ENCODE peak calls at places on chromosomes 1 and 21, in six cellular contexts. One of them, this sample, is unnamed.

GRCh38 chr1:95957748-95958147 is 723.7 kb downstream of the RWDD3 start:
- DNase-seq in T-helper 1 cell: no peak
- DNase-seq in NCI-H1105: no peak
- DNase-seq in GM04503: no peak
- DNase-seq in dorsolateral prefrontal cortex: no peak
- DNase-seq in naive thymus-derived CD8-positive, alpha-beta T cell: no peak
- DNase-seq in this sample: no peak

GRCh38 chr1:196678510-196678884 is 26.7 kb downstream of the CFH start:
- DNase-seq in GM04503: peak; percentile 30
- DNase-seq in NCI-H1105: no peak
- DNase-seq in naive thymus-derived CD8-positive, alpha-beta T cell: no peak
- DNase-seq in T-helper 1 cell: no peak
- DNase-seq in dorsolateral prefrontal cortex: no peak
- DNase-seq in this sample: no peak

GRCh38 chr1:155657463-155657862 is 31.1 kb downstream of the YY1AP1 start:
- DNase-seq in T-helper 1 cell: no peak
- DNase-seq in dorsolateral prefrontal cortex: no peak
- DNase-seq in naive thymus-derived CD8-positive, alpha-beta T cell: no peak
- DNase-seq in GM04503: no peak
- DNase-seq in NCI-H1105: peak; percentile 59
- DNase-seq in this sample: no peak

GRCh38 chr1:155719703-155720102 is 30.8 kb downstream of the DAP3 start:
- DNase-seq in GM04503: no peak
- DNase-seq in T-helper 1 cell: no peak
- DNase-seq in naive thymus-derived CD8-positive, alpha-beta T cell: no peak
- DNase-seq in NCI-H1105: no peak
- DNase-seq in dorsolateral prefrontal cortex: no peak
- DNase-seq in this sample: no peak

GRCh38 chr1:212368073-212368484 is 46.6 kb downstream of the PACC1 start:
- DNase-seq in T-helper 1 cell: no peak
- DNase-seq in dorsolateral prefrontal cortex: peak; percentile 43
- DNase-seq in GM04503: no peak
- DNase-seq in NCI-H1105: peak; percentile 16
- DNase-seq in naive thymus-derived CD8-positive, alpha-beta T cell: peak; percentile 46
- DNase-seq in this sample: peak; percentile 32

GRCh38 chr1:107147813-107148212 is 7.0 kb downstream of the NTNG1 start:
- DNase-seq in T-helper 1 cell: no peak
- DNase-seq in dorsolateral prefrontal cortex: no peak
- DNase-seq in NCI-H1105: no peak
- DNase-seq in naive thymus-derived CD8-positive, alpha-beta T cell: no peak
- DNase-seq in GM04503: no peak
- DNase-seq in this sample: no peak

GRCh38 chr21:18138507-18138906 is 106.1 kb upstream of the CHODL start:
- DNase-seq in NCI-H1105: no peak
- DNase-seq in dorsolateral prefrontal cortex: no peak
- DNase-seq in T-helper 1 cell: no peak
- DNase-seq in GM04503: no peak
- DNase-seq in naive thymus-derived CD8-positive, alpha-beta T cell: no peak
- DNase-seq in this sample: no peak

GRCh38 chr1:109356959-109357358 is 40.8 kb downstream of the SORT1 start:
- DNase-seq in naive thymus-derived CD8-positive, alpha-beta T cell: no peak
- DNase-seq in T-helper 1 cell: no peak
- DNase-seq in dorsolateral prefrontal cortex: no peak
- DNase-seq in GM04503: no peak
- DNase-seq in NCI-H1105: no peak
- DNase-seq in this sample: no peak

GRCh38 chr1:95238304-95238703 is 4.3 kb downstream of the RWDD3 start:
- DNase-seq in T-helper 1 cell: no peak
- DNase-seq in NCI-H1105: no peak
- DNase-seq in dorsolateral prefrontal cortex: no peak
- DNase-seq in naive thymus-derived CD8-positive, alpha-beta T cell: no peak
- DNase-seq in GM04503: no peak
- DNase-seq in this sample: no peak

GRCh38 chr1:191804311-191804710 is 354.0 kb upstream of the RGS18 start:
- DNase-seq in NCI-H1105: no peak
- DNase-seq in GM04503: no peak
- DNase-seq in naive thymus-derived CD8-positive, alpha-beta T cell: no peak
- DNase-seq in T-helper 1 cell: no peak
- DNase-seq in dorsolateral prefrontal cortex: no peak
- DNase-seq in this sample: no peak

GRCh38 chr1:74505133-74505532 is 7.3 kb downstream of the LRRC53 start:
- DNase-seq in GM04503: no peak
- DNase-seq in NCI-H1105: no peak
- DNase-seq in dorsolateral prefrontal cortex: no peak
- DNase-seq in naive thymus-derived CD8-positive, alpha-beta T cell: no peak
- DNase-seq in T-helper 1 cell: no peak
- DNase-seq in this sample: no peak

GRCh38 chr1:230120949-230121381 is 53.9 kb downstream of the GALNT2 start:
- DNase-seq in NCI-H1105: no peak
- DNase-seq in naive thymus-derived CD8-positive, alpha-beta T cell: no peak
- DNase-seq in T-helper 1 cell: no peak
- DNase-seq in dorsolateral prefrontal cortex: no peak
- DNase-seq in GM04503: no peak
- DNase-seq in this sample: no peak

GRCh38 chr1:52139817-52140540 is 1.9 kb upstream of the ZFYVE9 start:
- DNase-seq in naive thymus-derived CD8-positive, alpha-beta T cell: no peak
- DNase-seq in dorsolateral prefrontal cortex: no peak
- DNase-seq in GM04503: peak; percentile 65
- DNase-seq in T-helper 1 cell: no peak
- DNase-seq in NCI-H1105: no peak
- DNase-seq in this sample: no peak

GRCh38 chr1:924619-925323 is 1.0 kb downstream of the SAMD11 start:
- DNase-seq in NCI-H1105: peak; percentile 25
- DNase-seq in naive thymus-derived CD8-positive, alpha-beta T cell: no peak
- DNase-seq in dorsolateral prefrontal cortex: no peak
- DNase-seq in GM04503: no peak
- DNase-seq in T-helper 1 cell: no peak
- DNase-seq in this sample: no peak

GRCh38 chr1:234601217-234602017 is 8.6 kb downstream of the IRF2BP2 start:
- DNase-seq in naive thymus-derived CD8-positive, alpha-beta T cell: no peak
- DNase-seq in dorsolateral prefrontal cortex: no peak
- DNase-seq in GM04503: no peak
- DNase-seq in T-helper 1 cell: peak; percentile 35
- DNase-seq in NCI-H1105: no peak
- DNase-seq in this sample: no peak

GRCh38 chr1:17188889-17189631 is 15.9 kb upstream of the PADI1 start:
- DNase-seq in GM04503: no peak
- DNase-seq in T-helper 1 cell: no peak
- DNase-seq in dorsolateral prefrontal cortex: no peak
- DNase-seq in naive thymus-derived CD8-positive, alpha-beta T cell: no peak
- DNase-seq in NCI-H1105: no peak
- DNase-seq in this sample: no peak

GRCh38 chr1:11064942-11065341 is 5.1 kb upstream of the SRM start:
- DNase-seq in GM04503: no peak
- DNase-seq in naive thymus-derived CD8-positive, alpha-beta T cell: no peak
- DNase-seq in NCI-H1105: no peak
- DNase-seq in T-helper 1 cell: no peak
- DNase-seq in dorsolateral prefrontal cortex: no peak
- DNase-seq in this sample: no peak

GRCh38 chr1:106676021-106676420 is 380.5 kb upstream of the PRMT6 start:
- DNase-seq in GM04503: no peak
- DNase-seq in dorsolateral prefrontal cortex: no peak
- DNase-seq in naive thymus-derived CD8-positive, alpha-beta T cell: no peak
- DNase-seq in NCI-H1105: no peak
- DNase-seq in T-helper 1 cell: no peak
- DNase-seq in this sample: no peak

GRCh38 chr1:5683446-5683845 is 308.8 kb downstream of the NPHP4 start:
- DNase-seq in GM04503: no peak
- DNase-seq in dorsolateral prefrontal cortex: no peak
- DNase-seq in NCI-H1105: no peak
- DNase-seq in naive thymus-derived CD8-positive, alpha-beta T cell: no peak
- DNase-seq in T-helper 1 cell: no peak
- DNase-seq in this sample: no peak

GRCh38 chr1:209354111-209354839 is 229.2 kb upstream of the CAMK1G start:
- DNase-seq in naive thymus-derived CD8-positive, alpha-beta T cell: peak; percentile 20
- DNase-seq in GM04503: peak; percentile 34
- DNase-seq in T-helper 1 cell: no peak
- DNase-seq in NCI-H1105: peak; percentile 82
- DNase-seq in dorsolateral prefrontal cortex: peak; percentile 76
- DNase-seq in this sample: no peak

GRCh38 chr21:24705201-24705600 is 902.1 kb downstream of the MRPL39 start:
- DNase-seq in T-helper 1 cell: no peak
- DNase-seq in naive thymus-derived CD8-positive, alpha-beta T cell: no peak
- DNase-seq in GM04503: no peak
- DNase-seq in dorsolateral prefrontal cortex: no peak
- DNase-seq in NCI-H1105: no peak
- DNase-seq in this sample: no peak

GRCh38 chr1:182330303-182330702 is 61.3 kb downstream of the GLUL start:
- DNase-seq in naive thymus-derived CD8-positive, alpha-beta T cell: no peak
- DNase-seq in GM04503: no peak
- DNase-seq in T-helper 1 cell: no peak
- DNase-seq in dorsolateral prefrontal cortex: no peak
- DNase-seq in NCI-H1105: peak; percentile 2
- DNase-seq in this sample: no peak

GRCh38 chr1:172351347-172351746 is 69.1 kb upstream of the C1orf105 start:
- DNase-seq in GM04503: no peak
- DNase-seq in T-helper 1 cell: no peak
- DNase-seq in naive thymus-derived CD8-positive, alpha-beta T cell: no peak
- DNase-seq in dorsolateral prefrontal cortex: no peak
- DNase-seq in NCI-H1105: no peak
- DNase-seq in this sample: no peak

GRCh38 chr1:45443580-45444446 is 47.1 kb downstream of the TESK2 start:
- DNase-seq in NCI-H1105: no peak
- DNase-seq in naive thymus-derived CD8-positive, alpha-beta T cell: no peak
- DNase-seq in dorsolateral prefrontal cortex: no peak
- DNase-seq in GM04503: no peak
- DNase-seq in T-helper 1 cell: no peak
- DNase-seq in this sample: no peak